ENCODE peak calls at places on chromosomes 16 and 17, in seven cellular contexts. M is IMR-90, E is neuronal stem cell, U is mesendoderm, N is H1, G is H9, H is trophoblast cell. K is an unnamed sample.
A peak's percentile ranks its signal among the peaks of the same experiment; 100 is the strongest.

GRCh38 chr17:31327534-31328526 is 6.4 kb upstream of the EVI2A start:
- DNase-seq in M (peak; percentile 90), E (no peak), U (peak; percentile 40), N (no peak), G (no peak), H (no peak), K (peak; percentile 84)

GRCh38 chr16:20409398-20410152 is at the start of gene ACSM5:
- DNase-seq in M (no peak), E (no peak), U (peak; percentile 49), N (no peak), G (no peak), H (no peak), K (no peak)

GRCh38 chr17:50946223-50946890 is 80.2 kb upstream of the TOB1 start:
- DNase-seq in M (no peak), E (no peak), U (no peak), N (no peak), G (peak; percentile 31), H (no peak), K (no peak)

GRCh38 chr16:1977875-1978268 is 3.4 kb downstream of the NOXO1 start:
- DNase-seq in M (no peak), E (no peak), U (no peak), N (no peak), G (no peak), H (no peak), K (no peak)

GRCh38 chr17:2707721-2708584 is 3.6 kb downstream of the CLUH start:
- DNase-seq in M (no peak), E (no peak), U (peak; percentile 60), N (peak; percentile 81), G (peak; percentile 82), H (no peak), K (no peak)

GRCh38 chr16:46790599-46791270 is 40.2 kb downstream of the C16orf87 start:
- DNase-seq in M (no peak), E (no peak), U (no peak), N (no peak), G (no peak), H (no peak), K (no peak)

GRCh38 chr17:50458290-50458689 is 10.4 kb downstream of the CHAD start:
- DNase-seq in M (no peak), E (no peak), U (no peak), N (no peak), G (no peak), H (no peak), K (no peak)

GRCh38 chr16:85369741-85370528 is 243.2 kb upstream of the GSE1 start:
- DNase-seq in M (no peak), E (peak; percentile 43), U (peak; percentile 47), N (peak; percentile 97), G (peak; percentile 74), H (peak; percentile 37), K (peak; percentile 71)

DNA sequence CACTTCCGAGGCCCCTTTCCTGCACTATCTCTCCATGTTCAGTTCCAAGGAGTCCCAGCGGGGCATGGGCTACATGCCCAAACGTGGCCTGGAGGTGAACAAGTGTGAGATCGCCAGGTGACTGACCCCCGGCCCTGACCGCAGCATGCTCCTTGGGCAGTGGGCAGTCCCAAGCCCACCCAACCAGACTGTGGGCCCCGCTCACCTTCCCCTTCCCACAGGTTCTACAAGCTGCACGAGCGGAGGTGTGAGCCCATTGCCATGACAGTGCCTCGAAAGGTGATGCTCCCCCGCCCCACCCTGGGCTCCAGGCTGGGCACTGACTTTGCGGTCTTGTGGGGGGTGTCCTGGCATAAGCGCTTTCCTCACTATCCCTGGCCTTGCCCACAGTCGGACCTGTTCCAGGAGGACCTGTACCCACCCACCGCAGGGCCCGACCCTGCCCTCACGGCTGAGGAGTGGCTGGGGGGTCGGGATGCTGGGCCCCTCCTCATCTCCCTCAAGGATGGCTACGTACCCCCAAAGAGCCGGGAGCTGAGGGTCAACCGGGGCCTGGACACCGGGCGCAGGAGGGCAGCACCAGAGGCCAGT is 4.7 kb downstream of the CORO1A start:
- DNase-seq in M (no peak), E (no peak), U (no peak), N (peak; percentile 45), G (peak; percentile 29), H (no peak), K (no peak)
- H2BK5ac ChIP-seq in M (no peak overlapping the region), E (no peak overlapping the region), U (no peak overlapping the region), N (no peak overlapping the region), G (no peak overlapping the region), H (no peak overlapping the region), K (no peak overlapping the region)

GRCh38 chr16:19130385-19130784 is 16.6 kb downstream of the ITPRIPL2 start:
- DNase-seq in M (no peak), E (no peak), U (no peak), N (no peak), G (no peak), H (no peak), K (peak; percentile 36)
- H3K4me2 ChIP-seq in M (peak overlapping the region; percentile 68), E (no peak overlapping the region), U (no peak overlapping the region), N (no peak overlapping the region), G (no peak overlapping the region), H (no peak overlapping the region), K (no peak overlapping the region)

GRCh38 chr17:74858672-74859438 is 830 bp downstream of the GRIN2C start:
- DNase-seq in M (no peak), E (no peak), U (no peak), N (no peak), G (no peak), H (no peak), K (no peak)
- H2BK5ac ChIP-seq in M (no peak overlapping the region), E (no peak overlapping the region), U (no peak overlapping the region), N (no peak overlapping the region), G (no peak overlapping the region), H (no peak overlapping the region), K (no peak overlapping the region)

GRCh38 chr17:80991645-80992076 is at the start of gene CHMP6:
- DNase-seq in M (peak; percentile 76), E (peak; percentile 57), U (peak; percentile 84), N (peak; percentile 85), G (peak; percentile 77), H (peak; percentile 48), K (peak; percentile 75)
- H3K4me2 ChIP-seq in M (peak within 1 kb of the TSS; percentile 94), E (peak within 1 kb of the TSS; percentile 94), U (peak within 1 kb of the TSS; percentile 61), N (peak within 1 kb of the TSS; percentile 81), G (peak within 1 kb of the TSS; percentile 60), H (peak within 1 kb of the TSS; percentile 95), K (peak within 1 kb of the TSS; percentile 96)

GRCh38 chr16:49849709-49850108 is 6.2 kb downstream of the ZNF423 start:
- DNase-seq in M (no peak), E (no peak), U (no peak), N (no peak), G (no peak), H (no peak), K (no peak)
- H2BK5ac ChIP-seq in M (no peak overlapping the region), E (no peak overlapping the region), U (no peak overlapping the region), N (no peak overlapping the region), G (no peak overlapping the region), H (no peak overlapping the region), K (no peak overlapping the region)

GRCh38 chr16:89453662-89454321 is 36.6 kb downstream of the ANKRD11 start:
- DNase-seq in M (no peak), E (no peak), U (peak; percentile 51), N (no peak), G (no peak), H (peak; percentile 23), K (no peak)
- H3K4me2 ChIP-seq in M (no peak overlapping the region), E (no peak overlapping the region), U (no peak overlapping the region), N (no peak overlapping the region), G (no peak overlapping the region), H (no peak overlapping the region), K (no peak overlapping the region)